ENCODE peak calls at places on chromosomes 12 and 14, in seven cellular contexts. L, Y, K, E, B, C and J are unnamed samples.

GRCh38 chr12:31369712-31370521 is 44.0 kb upstream of the SINHCAF start:
- DNase-seq in L (peak), Y (peak), K (peak), E (peak), B (peak), C (no peak), J (peak)

GRCh38 chr12:52274521-52274920 is at the start of gene KRT86:
- DNase-seq in L (no peak), Y (no peak), K (no peak), E (no peak), B (no peak), C (no peak), J (no peak)

GRCh38 chr12:121214855-121215745 is 5.2 kb downstream of the P2RX4 start:
- DNase-seq in L (no peak), Y (peak), K (peak), E (no peak), B (peak), C (no peak), J (no peak)

GRCh38 chr14:92692822-92693226 is 55.6 kb downstream of the LGMN start:
- DNase-seq in L (no peak), Y (no peak), K (peak), E (no peak), B (peak), C (no peak), J (no peak)

GRCh38 chr12:40907115-40907521 is 214.9 kb downstream of the CNTN1 start:
- DNase-seq in L (no peak), Y (peak), K (peak), E (no peak), B (peak), C (no peak), J (peak)

GRCh38 chr12:98741229-98741614 is 96.1 kb downstream of the APAF1 start:
- DNase-seq in L (no peak), Y (no peak), K (peak), E (no peak), B (no peak), C (no peak), J (no peak)

GRCh38 chr14:81164167-81164774 is 56.5 kb downstream of the GTF2A1 start:
- DNase-seq in L (peak), Y (peak), K (peak), E (peak), B (peak), C (peak), J (peak)

GRCh38 chr12:26499979-26500640 is 304.7 kb downstream of the SSPN start:
- DNase-seq in L (no peak), Y (no peak), K (no peak), E (no peak), B (no peak), C (no peak), J (no peak)

GRCh38 chr14:96576937-96577336 is 74.8 kb downstream of the PAPOLA start:
- DNase-seq in L (no peak), Y (no peak), K (no peak), E (no peak), B (no peak), C (no peak), J (no peak)
- H3K18ac ChIP-seq in L (no peak), Y (no peak), K (no peak), E (no peak), B (no peak), C (no peak), J (no peak)

GRCh38 chr12:108856170-108856427 is 1.3 kb downstream of the SSH1 start:
- DNase-seq in L (no peak), Y (no peak), K (no peak), E (no peak), B (no peak), C (no peak), J (no peak)
- H3K23ac ChIP-seq in L (no peak), Y (peak), K (peak), E (no peak), B (no peak), C (no peak), J (peak)

GRCh38 chr12:18643673-18644072 is 94.1 kb downstream of the PLCZ1 start:
- DNase-seq in L (no peak), Y (no peak), K (peak), E (no peak), B (peak), C (no peak), J (no peak)

GRCh38 chr12:18646307-18646706 is 91.5 kb downstream of the PLCZ1 start:
- DNase-seq in L (no peak), Y (no peak), K (no peak), E (no peak), B (no peak), C (no peak), J (no peak)

GRCh38 chr12:18644564-18644963 is 93.2 kb downstream of the PLCZ1 start:
- DNase-seq in L (no peak), Y (no peak), K (no peak), E (no peak), B (no peak), C (no peak), J (no peak)
- H3K18ac ChIP-seq in L (no peak), Y (no peak), K (no peak), E (no peak), B (no peak), C (no peak), J (no peak)

GRCh38 chr14:62597143-62597542 is 448.1 kb downstream of the KCNH5 start:
- DNase-seq in L (no peak), Y (no peak), K (no peak), E (no peak), B (no peak), C (no peak), J (no peak)
- H3K23ac ChIP-seq in L (no peak), Y (no peak), K (no peak), E (no peak), B (no peak), C (no peak), J (no peak)

DNA sequence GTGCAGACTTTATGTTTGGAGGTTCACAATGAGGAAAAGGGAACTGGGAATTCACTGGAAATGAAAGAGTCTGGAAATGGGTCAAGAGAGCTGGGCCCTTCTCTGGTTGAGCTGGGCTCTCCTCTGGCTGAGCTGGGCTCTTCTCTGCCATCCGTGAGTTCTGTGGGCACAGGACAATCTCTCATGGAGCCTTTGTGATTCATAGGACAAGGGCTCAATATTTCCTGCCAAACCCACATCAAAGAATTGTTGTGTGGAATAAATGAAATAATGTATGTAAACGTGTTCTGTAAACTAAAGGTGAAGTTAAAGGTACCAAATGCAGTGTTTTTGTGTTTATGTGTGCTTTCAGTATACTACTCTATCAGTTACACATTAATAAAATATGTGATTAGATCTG is 95.5 kb upstream of the OVCH1 start:
- DNase-seq in L (no peak), Y (no peak), K (no peak), E (no peak), B (no peak), C (no peak), J (no peak)
- H3K18ac ChIP-seq in L (no peak), Y (no peak), K (no peak), E (no peak), B (no peak), C (no peak), J (no peak)